ENCODE peak calls at places on chromosomes 12 and 14, in five cellular contexts. S is HepG2, Q is K562, N is GM12878, F is H1. E is an unnamed sample.

GRCh38 chr12:58529897-58530296 is 390.4 kb downstream of the LRIG3 start:
- DNase-seq in S (no peak), Q (no peak), N (no peak), F (no peak), E (no peak)

GRCh38 chr12:65490193-65490592 is 211.7 kb downstream of the MSRB3 start:
- DNase-seq in S (no peak), Q (no peak), N (no peak), F (no peak), E (no peak)

GRCh38 chr12:55955800-55956508 is 9.9 kb downstream of the PMEL start:
- DNase-seq in S (peak; percentile 48), Q (peak; percentile 43), N (no peak), F (no peak), E (peak; percentile 41)

GRCh38 chr12:132804426-132804861 is 24.2 kb downstream of the GOLGA3 start:
- DNase-seq in S (no peak), Q (peak; percentile 28), N (no peak), F (no peak), E (no peak)

GRCh38 chr14:77007975-77008421 is 20.5 kb downstream of the IRF2BPL start:
- DNase-seq in S (no peak), Q (no peak), N (no peak), F (no peak), E (no peak)

GRCh38 chr12:45217846-45218245 is 2.0 kb downstream of the ANO6 start:
- DNase-seq in S (no peak), Q (no peak), N (no peak), F (no peak), E (no peak)

GRCh38 chr12:14525964-14526363 is 41.7 kb downstream of the PLBD1 start:
- DNase-seq in S (no peak), Q (no peak), N (no peak), F (no peak), E (no peak)

GRCh38 chr12:68451261-68452091 is 119.3 kb upstream of the MDM1 start:
- DNase-seq in S (no peak), Q (peak; percentile 24), N (peak; percentile 88), F (no peak), E (no peak)

GRCh38 chr14:35122696-35123387 is 490 bp downstream of the PRORP start:
- DNase-seq in S (peak; percentile 69), Q (peak; percentile 6), N (no peak), F (no peak), E (peak; percentile 10)

GRCh38 chr12:1332327-1332726 is 262.1 kb downstream of the FBXL14 start:
- DNase-seq in S (peak; percentile 57), Q (no peak), N (no peak), F (no peak), E (no peak)

GRCh38 chr12:80702889-80703605 is 4.4 kb upstream of the MYF6 start:
- DNase-seq in S (peak; percentile 5), Q (no peak), N (peak; percentile 23), F (no peak), E (no peak)

DNA sequence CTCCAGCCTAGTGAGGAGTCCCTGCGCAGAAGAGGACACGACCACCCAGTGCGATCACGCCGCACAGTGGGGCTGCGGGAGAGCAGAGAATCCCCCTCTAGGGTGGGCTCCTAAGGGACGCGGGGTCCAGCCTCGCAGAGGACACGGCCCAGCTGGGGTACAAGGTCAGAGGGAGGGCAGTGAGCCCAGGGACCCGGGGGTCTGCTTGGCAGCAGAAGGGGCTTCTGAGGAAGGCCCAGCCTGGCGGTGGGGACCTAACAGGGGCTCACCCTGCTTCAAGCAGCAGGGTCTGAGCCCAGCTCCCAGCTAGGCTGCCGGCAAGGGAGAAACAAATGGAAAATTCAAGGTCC is 326.7 kb upstream of the DIO3 start:
- DNase-seq in S (no peak), Q (no peak), N (no peak), F (no peak), E (no peak)
- TF ChIP-seq USF2 in S (no peak), Q (no peak), N (no peak), F (no peak), E (no peak)

DNA sequence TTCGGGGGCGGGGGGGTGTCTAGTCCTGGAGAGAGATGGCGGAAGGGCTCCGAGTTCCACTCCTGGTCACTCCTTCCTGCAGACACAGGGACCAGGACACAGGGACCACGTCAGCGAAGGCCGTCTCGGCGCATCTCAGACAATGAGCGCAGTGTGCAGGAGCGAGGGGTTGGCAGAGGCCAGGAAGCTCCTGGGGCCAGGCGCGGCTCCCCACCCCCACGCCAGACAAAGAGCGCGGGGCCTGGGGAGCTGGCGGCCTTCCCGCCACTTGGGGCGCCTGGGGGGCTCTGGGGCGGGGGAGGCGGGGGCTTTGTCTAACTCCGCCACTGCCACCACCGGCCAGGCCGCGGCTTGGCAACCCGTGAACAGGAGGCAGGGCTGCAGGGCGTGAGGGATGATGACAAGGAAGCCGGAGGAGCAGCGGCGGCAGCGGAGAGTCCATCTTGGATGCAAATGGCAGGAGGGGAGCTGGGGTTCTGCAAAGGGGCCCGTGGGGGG is 2.2 kb downstream of the CDK2AP1 start:
- DNase-seq in S (peak; percentile 30), Q (no peak), N (no peak), F (no peak), E (peak; percentile 95)
- TF ChIP-seq CTCF in S (no peak), Q (no peak), N (no peak), F (no peak), E (peak; percentile 20)

DNA sequence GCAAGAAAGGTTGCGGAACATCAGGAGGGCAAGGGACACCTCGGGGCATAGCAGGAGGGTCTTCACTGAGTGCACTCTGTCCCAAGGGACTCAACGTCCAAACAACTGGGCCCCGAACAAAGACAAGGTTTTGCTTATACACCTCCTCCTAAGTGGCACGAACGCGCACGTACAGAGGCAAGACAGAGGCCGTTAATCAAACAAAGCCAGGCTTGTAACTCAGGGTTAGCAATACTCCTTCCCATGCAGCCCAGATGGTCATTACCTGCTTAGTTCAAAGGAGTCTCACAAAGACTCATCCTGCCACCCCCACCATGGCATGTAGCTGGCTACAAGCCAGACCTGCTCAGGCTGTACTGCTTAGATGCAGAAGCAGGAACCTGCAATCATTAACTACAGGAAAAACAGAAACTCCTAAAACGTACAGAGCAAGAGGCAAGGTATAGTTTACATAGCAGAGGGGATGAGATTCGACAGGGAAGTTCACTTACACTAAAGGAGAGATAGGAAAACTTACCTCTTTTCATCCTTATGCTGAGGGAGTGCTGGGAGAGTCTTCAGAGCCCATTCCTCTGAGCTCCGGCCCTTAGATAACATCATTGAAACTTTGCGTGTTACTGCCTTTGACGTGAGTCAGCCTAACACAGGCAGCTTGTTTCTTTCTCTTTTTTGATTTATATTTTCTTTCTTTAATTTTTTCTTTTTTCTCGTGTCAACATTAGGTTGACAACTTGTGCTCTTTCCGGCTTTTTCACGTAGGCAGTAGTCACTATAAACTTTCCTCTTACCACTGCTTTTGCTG is 1319.1 kb downstream of the TMEM121 start:
- DNase-seq in S (peak; percentile 97), Q (no peak), N (peak; percentile 73), F (no peak), E (peak; percentile 19)
- TF ChIP-seq GABPA in S (no peak), Q (no peak), N (no peak), F (no peak), E (no peak)

DNA sequence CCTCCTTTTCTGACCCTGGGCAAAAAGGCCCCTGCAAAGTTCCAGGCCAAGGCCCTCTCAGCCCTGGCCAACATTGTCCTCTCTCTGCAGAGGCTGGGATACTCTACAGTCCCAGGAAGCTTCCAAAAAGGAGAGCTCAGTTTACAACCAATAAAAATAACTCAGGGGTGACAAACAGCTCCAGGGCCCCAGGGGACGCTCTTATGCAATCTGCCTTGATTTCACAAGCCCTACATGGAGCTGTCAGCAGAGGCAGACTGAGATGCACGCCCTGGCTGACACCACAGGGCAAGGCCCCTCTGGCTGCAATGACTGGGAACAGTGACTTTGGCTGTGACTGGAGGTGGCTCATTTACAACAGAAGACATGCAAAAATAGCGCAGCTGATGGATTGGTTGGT is 129.0 kb upstream of the MED13L start:
- DNase-seq in S (peak; percentile 71), Q (peak; percentile 48), N (no peak), F (peak; percentile 47), E (no peak)
- TF ChIP-seq USF2 in S (no peak), Q (no peak), N (no peak), F (no peak), E (no peak)

GRCh38 chr14:21902561-21903199 is 229.1 kb upstream of the OR4E1 start:
- DNase-seq in S (no peak), Q (no peak), N (no peak), F (no peak), E (no peak)
- TF ChIP-seq CTCF in S (no peak), Q (no peak), N (peak; percentile 41), F (peak; percentile 49), E (peak; percentile 57)

DNA sequence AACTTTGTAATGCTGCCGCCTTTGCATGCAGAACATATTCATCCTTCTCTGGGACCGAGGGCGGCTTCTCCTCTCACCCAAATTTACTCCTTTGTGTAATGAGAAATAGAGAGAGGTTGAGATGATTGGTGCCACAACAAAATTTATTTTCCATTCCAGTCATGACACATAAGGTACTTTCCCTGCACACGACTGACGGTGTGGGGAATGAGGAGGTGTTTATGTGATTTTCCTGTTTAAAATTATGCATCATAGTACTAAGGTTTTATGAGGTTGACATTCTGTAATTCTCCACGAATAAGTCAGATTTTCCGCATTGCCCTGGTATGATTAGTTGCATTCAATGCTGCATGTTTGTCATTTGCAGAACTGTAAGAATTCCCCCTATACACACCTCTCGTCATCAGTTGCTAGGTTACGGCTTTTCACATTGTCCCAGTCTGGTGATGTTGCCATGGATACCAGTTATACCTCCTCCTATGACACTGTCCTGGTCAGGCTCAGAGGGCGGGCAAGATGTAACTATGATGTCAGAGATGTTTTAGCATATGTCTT is 23.1 kb downstream of the BICDL1 start:
- DNase-seq in S (no peak), Q (peak; percentile 32), N (peak; percentile 93), F (no peak), E (peak; percentile 66)
- TF ChIP-seq GABPA in S (no peak), Q (no peak), N (no peak), F (no peak), E (no peak)

GRCh38 chr14:31505411-31505810 is 17.6 kb upstream of the GPR33 start:
- DNase-seq in S (no peak), Q (no peak), N (no peak), F (no peak), E (no peak)
- TF ChIP-seq USF2 in S (no peak), Q (no peak), N (no peak), F (no peak), E (no peak)

DNA sequence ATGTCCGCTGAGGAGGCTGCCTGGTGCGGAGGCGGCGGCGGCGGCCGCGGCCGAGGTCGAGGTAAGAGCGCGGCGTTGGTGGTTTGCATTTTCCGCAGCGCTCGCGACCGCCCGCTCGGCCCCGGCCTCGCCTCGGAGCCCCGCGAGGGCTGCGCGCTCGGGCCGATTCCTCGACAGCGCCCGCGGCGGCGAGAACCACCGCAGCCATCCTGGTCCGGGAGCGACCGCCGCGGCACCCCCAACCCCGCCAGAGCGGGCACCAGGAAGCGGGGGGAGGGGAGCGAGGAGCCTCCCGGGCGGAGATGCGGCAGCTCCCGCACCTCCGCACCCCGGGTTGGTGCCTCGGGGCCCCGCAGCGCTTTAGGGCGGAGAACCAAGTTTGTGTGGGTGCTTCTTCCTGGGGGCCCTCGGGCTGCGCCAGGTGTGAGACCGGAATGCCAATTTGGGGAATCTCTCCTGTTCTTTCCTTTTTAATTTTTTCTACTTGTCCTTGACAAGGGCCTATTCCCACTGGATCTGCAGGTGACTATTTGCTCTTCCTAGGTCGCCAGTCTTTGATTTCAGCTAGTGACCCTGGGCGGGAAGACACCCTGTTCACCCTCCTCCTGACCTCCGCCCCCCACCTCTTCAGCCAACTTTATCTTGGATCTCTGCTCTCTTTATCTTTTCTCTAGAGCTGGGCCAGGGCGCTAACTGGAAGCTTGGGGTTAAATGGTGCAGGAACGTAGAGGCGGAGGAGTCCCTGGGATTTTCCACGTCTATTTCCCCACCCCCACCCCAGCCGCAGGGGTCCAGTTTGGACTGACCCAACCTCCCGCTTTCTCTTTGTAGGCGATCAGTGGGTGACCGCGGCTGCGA is at the start of gene SOCS2:
- DNase-seq in S (no peak), Q (peak; percentile 60), N (no peak), F (no peak), E (peak; percentile 84)
- TF ChIP-seq CTCF in S (no peak), Q (no peak), N (no peak), F (no peak), E (no peak)

E was measured in SK-N-SH.